ENCODE peak calls at places on chromosomes 16 and 17, in four cellular contexts. One of them, this sample, is unnamed.

GRCh38 chr16:76535-77272 is 1.3 kb upstream of the MPG start:
- DNase-seq in GM12864: no peak
- DNase-seq in dermis blood vessel endothelial cell: peak
- DNase-seq in BE2C: no peak
- DNase-seq in this sample: peak

GRCh38 chr16:66928702-66929388 is 3.5 kb upstream of the RRAD start:
- DNase-seq in GM12864: no peak
- DNase-seq in dermis blood vessel endothelial cell: peak
- DNase-seq in BE2C: peak
- DNase-seq in this sample: peak

GRCh38 chr16:83955218-83956130 is 2.4 kb downstream of the OSGIN1 start:
- DNase-seq in GM12864: no peak
- DNase-seq in dermis blood vessel endothelial cell: peak
- DNase-seq in BE2C: no peak
- DNase-seq in this sample: no peak

GRCh38 chr16:70804153-70804728 is 3.3 kb upstream of the VAC14 start:
- DNase-seq in GM12864: no peak
- DNase-seq in dermis blood vessel endothelial cell: peak
- DNase-seq in BE2C: no peak
- DNase-seq in this sample: no peak

GRCh38 chr17:3963214-3964201 is 729 bp downstream of the ATP2A3 start:
- DNase-seq in GM12864: no peak
- DNase-seq in dermis blood vessel endothelial cell: no peak
- DNase-seq in BE2C: no peak
- DNase-seq in this sample: peak

GRCh38 chr16:27463741-27464662 is 62.0 kb downstream of the IL21R start:
- DNase-seq in GM12864: no peak
- DNase-seq in dermis blood vessel endothelial cell: no peak
- DNase-seq in BE2C: no peak
- DNase-seq in this sample: no peak

GRCh38 chr17:147796-148740 is 10.7 kb downstream of the SCGB1C2 start:
- DNase-seq in GM12864: no peak
- DNase-seq in dermis blood vessel endothelial cell: no peak
- DNase-seq in BE2C: no peak
- DNase-seq in this sample: no peak

GRCh38 chr16:12341423-12341822 is 364.9 kb downstream of the SNX29 start:
- DNase-seq in GM12864: no peak
- DNase-seq in dermis blood vessel endothelial cell: peak
- DNase-seq in BE2C: no peak
- DNase-seq in this sample: no peak

GRCh38 chr17:38874505-38875419 is 4.9 kb downstream of the LASP1 start:
- DNase-seq in GM12864: no peak
- DNase-seq in dermis blood vessel endothelial cell: no peak
- DNase-seq in BE2C: no peak
- DNase-seq in this sample: no peak

GRCh38 chr16:67248401-67249177 is at the start of gene SLC9A5:
- DNase-seq in GM12864: no peak
- DNase-seq in dermis blood vessel endothelial cell: peak
- DNase-seq in BE2C: peak
- DNase-seq in this sample: no peak

GRCh38 chr16:15434425-15435215 is at the start of gene BMERB1:
- DNase-seq in GM12864: no peak
- DNase-seq in dermis blood vessel endothelial cell: peak
- DNase-seq in BE2C: peak
- DNase-seq in this sample: no peak

GRCh38 chr16:9159839-9160550 is 68.6 kb downstream of the HAPSTR1 start:
- DNase-seq in GM12864: no peak
- DNase-seq in dermis blood vessel endothelial cell: peak
- DNase-seq in BE2C: peak
- DNase-seq in this sample: peak

GRCh38 chr16:87968541-87968940 is 17.3 kb downstream of the BANP start:
- DNase-seq in GM12864: no peak
- DNase-seq in dermis blood vessel endothelial cell: no peak
- DNase-seq in BE2C: no peak
- DNase-seq in this sample: no peak

GRCh38 chr17:40374965-40375498 is 10.5 kb upstream of the GJD3 start:
- DNase-seq in GM12864: no peak
- DNase-seq in dermis blood vessel endothelial cell: no peak
- DNase-seq in BE2C: no peak
- DNase-seq in this sample: no peak

GRCh38 chr16:11034481-11034931 is 90.1 kb downstream of the CLEC16A start:
- DNase-seq in GM12864: no peak
- DNase-seq in dermis blood vessel endothelial cell: no peak
- DNase-seq in BE2C: no peak
- DNase-seq in this sample: no peak

GRCh38 chr16:78930561-78930960 is 670.0 kb downstream of the MAF start:
- DNase-seq in GM12864: no peak
- DNase-seq in dermis blood vessel endothelial cell: no peak
- DNase-seq in BE2C: no peak
- DNase-seq in this sample: no peak

GRCh38 chr17:79064026-79064425 is 10.6 kb upstream of the ENGASE start:
- DNase-seq in GM12864: no peak
- DNase-seq in dermis blood vessel endothelial cell: no peak
- DNase-seq in BE2C: no peak
- DNase-seq in this sample: no peak

GRCh38 chr17:15361151-15361550 is 19.8 kb upstream of the TEKT3 start:
- DNase-seq in GM12864: no peak
- DNase-seq in dermis blood vessel endothelial cell: no peak
- DNase-seq in BE2C: no peak
- DNase-seq in this sample: no peak

GRCh38 chr16:62363451-62363850 is 327.2 kb upstream of the CDH8 start:
- DNase-seq in GM12864: no peak
- DNase-seq in dermis blood vessel endothelial cell: no peak
- DNase-seq in BE2C: no peak
- DNase-seq in this sample: no peak

GRCh38 chr16:4513086-4513860 is 25.3 kb downstream of the CDIP1 start:
- DNase-seq in GM12864: no peak
- DNase-seq in dermis blood vessel endothelial cell: no peak
- DNase-seq in BE2C: no peak
- DNase-seq in this sample: no peak

GRCh38 chr17:64618848-64619247 is 43.3 kb downstream of the SMURF2 start:
- DNase-seq in GM12864: no peak
- DNase-seq in dermis blood vessel endothelial cell: no peak
- DNase-seq in BE2C: no peak
- DNase-seq in this sample: no peak

GRCh38 chr16:2472488-2472864 is 1.4 kb downstream of the NTN3 start:
- DNase-seq in GM12864: no peak
- DNase-seq in dermis blood vessel endothelial cell: no peak
- DNase-seq in BE2C: no peak
- DNase-seq in this sample: no peak

GRCh38 chr17:731943-732787 is at the start of gene TLCD3A:
- DNase-seq in GM12864: no peak
- DNase-seq in dermis blood vessel endothelial cell: peak
- DNase-seq in BE2C: peak
- DNase-seq in this sample: peak

GRCh38 chr17:41917957-41918391 is 777 bp downstream of the ACLY start:
- DNase-seq in GM12864: no peak
- DNase-seq in dermis blood vessel endothelial cell: peak
- DNase-seq in BE2C: peak
- DNase-seq in this sample: peak

GRCh38 chr17:60743812-60744211 is 66.2 kb downstream of the BCAS3 start:
- DNase-seq in GM12864: no peak
- DNase-seq in dermis blood vessel endothelial cell: peak
- DNase-seq in BE2C: no peak
- DNase-seq in this sample: no peak

GRCh38 chr17:5912927-5913565 is 157.1 kb upstream of the WSCD1 start:
- DNase-seq in GM12864: no peak
- DNase-seq in dermis blood vessel endothelial cell: no peak
- DNase-seq in BE2C: no peak
- DNase-seq in this sample: no peak

GRCh38 chr17:12053552-12053951 is 32.9 kb downstream of the MAP2K4 start:
- DNase-seq in GM12864: no peak
- DNase-seq in dermis blood vessel endothelial cell: no peak
- DNase-seq in BE2C: no peak
- DNase-seq in this sample: no peak

GRCh38 chr17:885971-886571 is 93.5 kb downstream of the NXN start:
- DNase-seq in GM12864: no peak
- DNase-seq in dermis blood vessel endothelial cell: no peak
- DNase-seq in BE2C: no peak
- DNase-seq in this sample: no peak

GRCh38 chr16:76265434-76266045 is 11.7 kb upstream of the CNTNAP4 start:
- DNase-seq in GM12864: peak
- DNase-seq in dermis blood vessel endothelial cell: peak
- DNase-seq in BE2C: peak
- DNase-seq in this sample: peak

GRCh38 chr16:10738231-10739077 is 5.2 kb upstream of the NUBP1 start:
- DNase-seq in GM12864: peak
- DNase-seq in dermis blood vessel endothelial cell: peak
- DNase-seq in BE2C: no peak
- DNase-seq in this sample: peak

GRCh38 chr16:56807011-56807675 is 57.9 kb upstream of the SLC12A3 start:
- DNase-seq in GM12864: no peak
- DNase-seq in dermis blood vessel endothelial cell: peak
- DNase-seq in BE2C: no peak
- DNase-seq in this sample: no peak

GRCh38 chr16:68921654-68922053 is 78.3 kb downstream of the TANGO6 start:
- DNase-seq in GM12864: no peak
- DNase-seq in dermis blood vessel endothelial cell: peak
- DNase-seq in BE2C: no peak
- DNase-seq in this sample: peak

GRCh38 chr17:78032166-78032565 is 73.7 kb downstream of the TNRC6C start:
- DNase-seq in GM12864: no peak
- DNase-seq in dermis blood vessel endothelial cell: no peak
- DNase-seq in BE2C: no peak
- DNase-seq in this sample: no peak

GRCh38 chr16:78742501-78743283 is 643.2 kb downstream of the WWOX start:
- DNase-seq in GM12864: peak
- DNase-seq in dermis blood vessel endothelial cell: no peak
- DNase-seq in BE2C: no peak
- DNase-seq in this sample: peak

GRCh38 chr17:48551601-48552452 is 6.9 kb upstream of the HOXB2 start:
- DNase-seq in GM12864: no peak
- DNase-seq in dermis blood vessel endothelial cell: no peak
- DNase-seq in BE2C: no peak
- DNase-seq in this sample: no peak

This sample was measured in small intestine.